ENCODE peak calls at places on chromosome 17, in seven cellular contexts. Q, C, V, Y, M, S and X are unnamed samples.

GRCh38 chr17:42647778-42648177 is 11.3 kb upstream of the TUBG2 start:
- DNase-seq in Y (no peak), Q (no peak), M (no peak), S (no peak), V (no peak), C (no peak), X (no peak)

GRCh38 chr17:82603981-82604448 is 44.2 kb downstream of the WDR45B start:
- DNase-seq in C (no peak), Y (no peak), S (no peak), M (no peak), Q (no peak), V (no peak), X (no peak)

GRCh38 chr17:74055508-74056160 is 147.8 kb upstream of the RPL38 start:
- DNase-seq in Y (no peak), M (no peak), S (no peak), Q (no peak), V (no peak), C (no peak), X (no peak)

GRCh38 chr17:40967581-40967980 is 833 bp upstream of the KRT39 start:
- DNase-seq in Q (no peak), C (no peak), S (no peak), Y (no peak), M (no peak), V (no peak), X (no peak)

GRCh38 chr17:62671553-62671952 is 44.1 kb downstream of the MRC2 start:
- DNase-seq in Y (no peak), V (no peak), C (no peak), Q (no peak), S (no peak), M (no peak), X (no peak)

GRCh38 chr17:64458756-64459155 is 9.8 kb downstream of the MILR1 start:
- DNase-seq in Y (no peak), C (no peak), S (no peak), V (no peak), M (no peak), Q (no peak), X (no peak)

GRCh38 chr17:82315703-82316358 is 1.6 kb downstream of the CD7 start:
- DNase-seq in Q (no peak), M (no peak), C (no peak), S (no peak), Y (no peak), V (no peak), X (no peak)

GRCh38 chr17:2892305-2892971 is 96.2 kb downstream of the RAP1GAP2 start:
- DNase-seq in V (peak), C (peak), Q (no peak), M (peak), S (peak), Y (no peak), X (peak)

GRCh38 chr17:29168079-29168758 is 12.0 kb downstream of the MYO18A start:
- DNase-seq in V (no peak), M (no peak), Q (no peak), S (no peak), C (no peak), Y (no peak), X (no peak)

GRCh38 chr17:19759934-19760530 is 11.9 kb upstream of the ALDH3A1 start:
- DNase-seq in M (no peak), V (no peak), C (no peak), Y (no peak), Q (no peak), S (no peak), X (no peak)

GRCh38 chr17:28743243-28744103 is at the start of gene TRAF4:
- DNase-seq in M (peak), S (peak), V (peak), Y (peak), C (peak), Q (peak), X (peak)

GRCh38 chr17:61451538-61452300 is 503 bp upstream of the TBX4 start:
- DNase-seq in M (no peak), Y (no peak), C (no peak), S (no peak), V (no peak), Q (no peak), X (no peak)

GRCh38 chr17:28467456-28468025 is 5.9 kb upstream of the SLC13A2 start:
- DNase-seq in V (peak), M (peak), Q (no peak), Y (no peak), S (peak), C (peak), X (no peak)

GRCh38 chr17:1506649-1507254 is 9.7 kb downstream of the INPP5K start:
- DNase-seq in V (no peak), C (no peak), Y (no peak), M (no peak), S (no peak), Q (no peak), X (no peak)
- TF ChIP-seq CTCF in V (no peak), C (no peak), Y (no peak), M (no peak), S (no peak), Q (no peak), X (no peak)

GRCh38 chr17:71765437-71765836 is 355.4 kb upstream of the SOX9 start:
- DNase-seq in Y (no peak), V (no peak), S (peak), C (peak), M (no peak), Q (no peak), X (no peak)

GRCh38 chr17:71762526-71762925 is 358.3 kb upstream of the SOX9 start:
- DNase-seq in S (no peak), Y (no peak), V (no peak), C (no peak), Q (no peak), M (no peak), X (no peak)

GRCh38 chr17:71759422-71760060 is 361.3 kb upstream of the SOX9 start:
- DNase-seq in C (peak), M (no peak), Q (peak), S (peak), Y (no peak), V (no peak), X (no peak)

GRCh38 chr17:71760062-71760720 is 360.6 kb upstream of the SOX9 start:
- DNase-seq in S (peak), Y (no peak), M (no peak), Q (no peak), V (no peak), C (peak), X (no peak)

DNA sequence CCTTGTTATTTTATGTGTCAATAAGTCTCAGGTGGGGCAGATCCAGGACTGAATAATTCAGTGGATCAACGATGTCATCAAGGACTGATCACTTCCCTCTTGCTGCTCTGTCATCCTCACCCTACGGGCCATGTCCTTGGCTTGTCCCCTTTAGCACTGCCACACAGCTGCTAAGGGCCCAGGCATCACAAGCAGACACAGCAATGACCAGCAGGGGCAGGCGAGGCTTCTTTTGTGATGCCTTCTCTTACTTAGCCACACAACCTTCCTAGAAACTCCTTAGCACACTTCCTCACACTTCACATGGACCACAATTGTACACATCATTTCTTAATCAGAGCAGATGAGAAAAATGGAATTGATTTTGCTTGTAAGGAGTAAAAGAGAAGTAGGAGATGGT is 356.3 kb upstream of the SOX9 start:
- DNase-seq in C (no peak), V (no peak), M (no peak), Y (no peak), S (peak), Q (no peak), X (no peak)
- TF ChIP-seq CTCF in C (peak), V (peak), M (peak), Y (no peak), S (peak), Q (peak), X (peak)

GRCh38 chr17:68886401-68886800 is 68.8 kb downstream of the ABCA8 start:
- DNase-seq in S (no peak), M (no peak), C (no peak), Y (no peak), V (no peak), Q (no peak), X (no peak)
- TF ChIP-seq CTCF in S (no peak), M (no peak), C (no peak), Y (no peak), V (no peak), Q (no peak), X (no peak)

DNA sequence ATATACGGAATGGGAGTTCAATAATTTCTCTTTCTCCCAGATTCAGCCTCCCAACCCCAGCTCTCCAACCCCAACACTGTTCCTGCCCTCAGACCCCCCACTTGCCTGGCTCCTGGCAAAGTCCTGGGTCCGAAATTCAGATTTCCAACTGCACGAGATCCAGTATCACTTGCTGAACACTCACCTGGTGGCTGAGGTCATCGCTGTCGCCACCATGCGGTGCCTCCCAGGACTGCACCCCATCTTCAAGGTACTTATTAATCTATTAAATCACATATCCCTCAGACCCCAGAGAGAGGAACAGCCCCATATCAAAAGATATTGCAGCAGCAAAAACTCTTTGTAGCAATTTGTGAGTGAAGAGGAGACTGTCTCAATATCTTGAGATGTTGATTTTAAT is 5.7 kb downstream of the ALOX12 start:
- DNase-seq in S (peak), C (no peak), Y (no peak), Q (peak), M (no peak), V (no peak), X (no peak)
- TF ChIP-seq CTCF in S (peak), C (peak), Y (no peak), Q (peak), M (peak), V (peak), X (peak)